ENCODE peak calls at places on chromosomes 3 and 15, in four cellular contexts. One of them, this sample, is unnamed. For H3K4me1, the result is how much of the 10 kb centered on the place peaks cover.

GRCh38 chr3:59726279-59726678 is 676.5 kb upstream of the CFAP20DC start:
- DNase-seq in mucosa of descending colon: no peak
- DNase-seq in colonic mucosa: no peak
- DNase-seq in MM.1S: no peak
- DNase-seq in this sample: no peak

GRCh38 chr15:66901336-66902100 is 163.9 kb upstream of the SMAD3 start:
- DNase-seq in mucosa of descending colon: no peak
- DNase-seq in MM.1S: no peak
- DNase-seq in colonic mucosa: no peak
- DNase-seq in this sample: no peak

GRCh38 chr3:195542691-195543641 is at the start of gene PPP1R2:
- DNase-seq in colonic mucosa: peak
- DNase-seq in MM.1S: peak
- DNase-seq in mucosa of descending colon: peak
- DNase-seq in this sample: peak

GRCh38 chr3:124413393-124413792 is 316.9 kb upstream of the UMPS start:
- DNase-seq in colonic mucosa: no peak
- DNase-seq in MM.1S: no peak
- DNase-seq in mucosa of descending colon: no peak
- DNase-seq in this sample: no peak

GRCh38 chr15:32855942-32856341 is 138.1 kb downstream of the GREM1 start:
- DNase-seq in MM.1S: no peak
- DNase-seq in colonic mucosa: no peak
- DNase-seq in mucosa of descending colon: no peak
- DNase-seq in this sample: no peak

GRCh38 chr15:61415617-61416120 is 186.6 kb upstream of the RORA start:
- DNase-seq in colonic mucosa: no peak
- DNase-seq in mucosa of descending colon: no peak
- DNase-seq in MM.1S: no peak
- DNase-seq in this sample: no peak

GRCh38 chr15:90046846-90047481 is 45.8 kb downstream of the ZNF710 start:
- DNase-seq in MM.1S: peak
- DNase-seq in mucosa of descending colon: peak
- DNase-seq in colonic mucosa: peak
- DNase-seq in this sample: peak

GRCh38 chr3:52851348-52851747 is 16.5 kb upstream of the MUSTN1 start:
- DNase-seq in mucosa of descending colon: peak
- DNase-seq in MM.1S: peak
- DNase-seq in colonic mucosa: no peak
- DNase-seq in this sample: no peak

GRCh38 chr3:194271459-194272035 is 79.6 kb downstream of the CPN2 start:
- DNase-seq in MM.1S: no peak
- DNase-seq in colonic mucosa: no peak
- DNase-seq in mucosa of descending colon: no peak
- DNase-seq in this sample: no peak

GRCh38 chr3:156670077-156670476 is 4.3 kb upstream of the TIPARP start:
- DNase-seq in MM.1S: no peak
- DNase-seq in colonic mucosa: no peak
- DNase-seq in mucosa of descending colon: no peak
- DNase-seq in this sample: no peak

GRCh38 chr3:186109897-186110803 is 1.3 kb upstream of the ETV5 start:
- DNase-seq in colonic mucosa: peak
- DNase-seq in mucosa of descending colon: no peak
- DNase-seq in MM.1S: no peak
- DNase-seq in this sample: no peak

GRCh38 chr15:89628791-89629715 is 26.2 kb downstream of the KIF7 start:
- DNase-seq in colonic mucosa: no peak
- DNase-seq in MM.1S: no peak
- DNase-seq in mucosa of descending colon: no peak
- DNase-seq in this sample: no peak

GRCh38 chr3:98977520-98977919 is 76.0 kb upstream of the DCBLD2 start:
- DNase-seq in mucosa of descending colon: no peak
- DNase-seq in colonic mucosa: no peak
- DNase-seq in MM.1S: peak
- DNase-seq in this sample: no peak

GRCh38 chr15:70604671-70605070 is 158.7 kb downstream of the UACA start:
- DNase-seq in MM.1S: no peak
- DNase-seq in colonic mucosa: no peak
- DNase-seq in mucosa of descending colon: no peak
- DNase-seq in this sample: peak

GRCh38 chr15:101359365-101359947 is 64.4 kb upstream of the SNRPA1 start:
- DNase-seq in mucosa of descending colon: no peak
- DNase-seq in MM.1S: peak
- DNase-seq in colonic mucosa: no peak
- DNase-seq in this sample: no peak

GRCh38 chr15:101541501-101542292 is 52.2 kb upstream of the PCSK6 start:
- DNase-seq in colonic mucosa: no peak
- DNase-seq in MM.1S: no peak
- DNase-seq in mucosa of descending colon: no peak
- DNase-seq in this sample: no peak

GRCh38 chr3:114227076-114227475 is 10.3 kb downstream of the ZNF80 start:
- DNase-seq in mucosa of descending colon: no peak
- DNase-seq in MM.1S: no peak
- DNase-seq in colonic mucosa: no peak
- DNase-seq in this sample: no peak

DNA sequence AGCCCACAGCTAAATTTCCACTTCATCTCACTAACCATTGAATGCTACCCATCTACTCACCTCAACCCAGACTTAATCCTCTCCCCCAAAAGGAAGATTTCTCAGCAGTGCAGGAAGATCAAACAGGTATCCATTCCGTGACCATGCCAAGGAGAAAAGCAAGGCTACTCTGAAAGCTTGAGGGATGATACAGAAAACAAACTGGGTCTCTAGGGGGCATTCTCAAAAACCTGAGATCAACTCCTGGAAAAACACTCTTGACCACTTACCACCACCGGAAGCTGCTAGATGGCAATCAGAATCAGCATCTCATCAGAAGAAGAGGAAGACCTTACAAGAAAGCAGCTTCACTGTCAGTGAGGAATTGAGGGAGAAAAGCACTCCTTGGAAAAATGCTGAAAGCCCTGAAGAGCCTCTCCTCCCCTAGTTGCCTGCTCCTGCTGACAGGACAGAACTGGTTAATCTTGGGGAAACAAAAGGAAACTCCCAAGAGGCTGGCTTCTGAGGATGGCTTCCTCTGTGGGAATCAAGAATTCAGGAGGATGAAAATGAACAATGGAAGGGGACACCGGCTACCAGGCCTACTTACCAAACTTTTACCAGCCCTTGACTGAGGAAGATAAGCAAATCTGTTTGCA is at the start of gene ATP8B4:
- DNase-seq in colonic mucosa: no peak
- DNase-seq in mucosa of descending colon: no peak
- DNase-seq in MM.1S: no peak
- DNase-seq in this sample: no peak
- H3K4me1 ChIP-seq in colonic mucosa: under half
- H3K4me1 ChIP-seq in mucosa of descending colon: under half
- H3K4me1 ChIP-seq in MM.1S: under half
- H3K4me1 ChIP-seq in this sample: under half

GRCh38 chr3:159886050-159886449 is 102.6 kb upstream of the IL12A start:
- DNase-seq in MM.1S: no peak
- DNase-seq in colonic mucosa: no peak
- DNase-seq in mucosa of descending colon: no peak
- DNase-seq in this sample: no peak
- H3K4me1 ChIP-seq in MM.1S: under half
- H3K4me1 ChIP-seq in colonic mucosa: under half
- H3K4me1 ChIP-seq in mucosa of descending colon: under half
- H3K4me1 ChIP-seq in this sample: under half

GRCh38 chr3:134318166-134318565 is 56.1 kb downstream of the AMOTL2 start:
- DNase-seq in colonic mucosa: peak
- DNase-seq in mucosa of descending colon: no peak
- DNase-seq in MM.1S: no peak
- DNase-seq in this sample: no peak
- H3K4me1 ChIP-seq in colonic mucosa: under half
- H3K4me1 ChIP-seq in mucosa of descending colon: under half
- H3K4me1 ChIP-seq in MM.1S: under half
- H3K4me1 ChIP-seq in this sample: under half

GRCh38 chr15:52673312-52673711 is 5.9 kb downstream of the ATOSA start:
- DNase-seq in colonic mucosa: no peak
- DNase-seq in MM.1S: no peak
- DNase-seq in mucosa of descending colon: no peak
- DNase-seq in this sample: no peak

GRCh38 chr15:52672661-52673060 is 6.5 kb downstream of the ATOSA start:
- DNase-seq in MM.1S: no peak
- DNase-seq in colonic mucosa: no peak
- DNase-seq in mucosa of descending colon: no peak
- DNase-seq in this sample: no peak

GRCh38 chr15:52674831-52675230 is 4.4 kb downstream of the ATOSA start:
- DNase-seq in mucosa of descending colon: no peak
- DNase-seq in MM.1S: no peak
- DNase-seq in colonic mucosa: no peak
- DNase-seq in this sample: no peak

GRCh38 chr15:52670087-52670486 is 9.1 kb downstream of the ATOSA start:
- DNase-seq in colonic mucosa: no peak
- DNase-seq in mucosa of descending colon: no peak
- DNase-seq in MM.1S: no peak
- DNase-seq in this sample: no peak

DNA sequence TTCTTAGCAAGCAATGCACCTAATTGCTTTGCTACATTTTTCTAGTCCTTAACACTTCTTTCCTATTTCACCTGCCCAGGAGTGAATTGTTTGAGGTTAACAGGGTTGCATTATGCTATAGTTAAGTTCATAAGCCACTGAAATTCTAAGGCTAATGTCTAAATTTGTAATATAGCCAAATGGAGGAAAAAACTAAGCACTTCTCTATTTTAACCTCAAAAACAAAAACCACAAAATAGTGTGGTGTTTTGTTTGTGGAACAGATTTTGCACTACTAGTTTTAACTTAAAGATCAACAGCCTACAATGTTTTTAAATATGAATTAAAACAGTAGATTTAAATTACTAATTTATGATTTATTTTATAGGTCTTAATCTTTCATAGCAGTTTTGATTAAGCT is 5.5 kb downstream of the ATOSA start:
- DNase-seq in MM.1S: peak
- DNase-seq in colonic mucosa: no peak
- DNase-seq in mucosa of descending colon: no peak
- DNase-seq in this sample: no peak
- H3K4me1 ChIP-seq in MM.1S: under half
- H3K4me1 ChIP-seq in colonic mucosa: under half
- H3K4me1 ChIP-seq in mucosa of descending colon: under half
- H3K4me1 ChIP-seq in this sample: under half

GRCh38 chr15:63478243-63478642 is 26.1 kb upstream of the USP3 start:
- DNase-seq in mucosa of descending colon: no peak
- DNase-seq in MM.1S: no peak
- DNase-seq in colonic mucosa: no peak
- DNase-seq in this sample: no peak

GRCh38 chr15:63483521-63484371 is 20.6 kb upstream of the USP3 start:
- DNase-seq in mucosa of descending colon: no peak
- DNase-seq in MM.1S: peak
- DNase-seq in colonic mucosa: no peak
- DNase-seq in this sample: no peak

GRCh38 chr15:63481105-63481810 is 23.1 kb upstream of the USP3 start:
- DNase-seq in mucosa of descending colon: no peak
- DNase-seq in colonic mucosa: no peak
- DNase-seq in MM.1S: no peak
- DNase-seq in this sample: no peak

GRCh38 chr15:63482874-63483323 is 21.5 kb upstream of the USP3 start:
- DNase-seq in MM.1S: no peak
- DNase-seq in mucosa of descending colon: no peak
- DNase-seq in colonic mucosa: no peak
- DNase-seq in this sample: no peak

GRCh38 chr15:63480441-63480821 is 24.0 kb upstream of the USP3 start:
- DNase-seq in colonic mucosa: no peak
- DNase-seq in mucosa of descending colon: no peak
- DNase-seq in MM.1S: no peak
- DNase-seq in this sample: no peak
- H3K4me1 ChIP-seq in colonic mucosa: under half
- H3K4me1 ChIP-seq in mucosa of descending colon: under half
- H3K4me1 ChIP-seq in MM.1S: half or more
- H3K4me1 ChIP-seq in this sample: under half

GRCh38 chr3:172139528-172140276 is 100.3 kb downstream of the FNDC3B start:
- DNase-seq in colonic mucosa: no peak
- DNase-seq in mucosa of descending colon: no peak
- DNase-seq in MM.1S: no peak
- DNase-seq in this sample: no peak
- H3K4me1 ChIP-seq in colonic mucosa: under half
- H3K4me1 ChIP-seq in mucosa of descending colon: under half
- H3K4me1 ChIP-seq in MM.1S: half or more
- H3K4me1 ChIP-seq in this sample: under half

GRCh38 chr15:75032391-75032790 is 9.0 kb downstream of the PPCDC start:
- DNase-seq in mucosa of descending colon: no peak
- DNase-seq in MM.1S: no peak
- DNase-seq in colonic mucosa: no peak
- DNase-seq in this sample: no peak
- H3K4me1 ChIP-seq in mucosa of descending colon: under half
- H3K4me1 ChIP-seq in MM.1S: under half
- H3K4me1 ChIP-seq in colonic mucosa: under half
- H3K4me1 ChIP-seq in this sample: under half

DNA sequence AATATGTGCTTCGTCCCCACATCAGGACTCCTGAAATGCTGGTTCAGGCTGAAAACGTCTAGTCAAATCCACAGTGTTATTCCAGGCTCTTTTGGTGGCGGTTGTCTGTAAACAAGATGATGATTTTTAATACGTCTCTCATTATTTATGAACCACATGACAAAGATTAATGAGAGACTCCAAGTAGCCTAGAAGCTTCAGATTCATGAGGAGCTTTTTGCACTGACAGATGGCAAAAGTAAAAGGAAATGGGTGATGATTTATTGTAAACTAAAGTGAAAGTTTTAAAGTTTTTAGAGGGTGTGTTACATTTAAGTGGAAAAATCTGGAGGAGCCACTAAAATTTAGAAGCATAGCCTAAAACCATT is 77.0 kb downstream of the BBX start:
- DNase-seq in colonic mucosa: no peak
- DNase-seq in mucosa of descending colon: no peak
- DNase-seq in MM.1S: no peak
- DNase-seq in this sample: no peak
- H3K4me1 ChIP-seq in colonic mucosa: under half
- H3K4me1 ChIP-seq in mucosa of descending colon: under half
- H3K4me1 ChIP-seq in MM.1S: under half
- H3K4me1 ChIP-seq in this sample: under half

GRCh38 chr15:53416219-53416940 is 343.1 kb downstream of the WDR72 start:
- DNase-seq in MM.1S: no peak
- DNase-seq in mucosa of descending colon: no peak
- DNase-seq in colonic mucosa: no peak
- DNase-seq in this sample: no peak
- H3K4me1 ChIP-seq in MM.1S: under half
- H3K4me1 ChIP-seq in mucosa of descending colon: under half
- H3K4me1 ChIP-seq in colonic mucosa: under half
- H3K4me1 ChIP-seq in this sample: under half

This sample was measured in prostate gland.